ENCODE peak calls at places on chromosomes 3 and 15, in eight cellular contexts. B is fibroblast of lung, Q is heart right ventricle, T is GM12878, E is psoas muscle, N is AG10803, O is colonic mucosa, S is AG04450. D is an unnamed sample.

GRCh38 chr3:8500208-8500961 is 1.2 kb upstream of the LMCD1 start:
- DNase-seq in B (peak; percentile 89), Q (no peak), T (no peak), E (no peak), N (peak; percentile 91), O (no peak), S (peak; percentile 54), D (peak; percentile 62)

GRCh38 chr3:94115482-94115881 is 52.6 kb downstream of the NSUN3 start:
- DNase-seq in B (peak; percentile 45), Q (no peak), T (no peak), E (no peak), N (peak; percentile 32), O (no peak), S (peak; percentile 7), D (peak; percentile 46)

GRCh38 chr3:120092444-120092843 is 1.8 kb downstream of the GSK3B start:
- DNase-seq in B (no peak), Q (no peak), T (no peak), E (no peak), N (no peak), O (no peak), S (no peak), D (no peak)

GRCh38 chr3:111592941-111593340 is 2.2 kb downstream of the ZBED2 start:
- DNase-seq in B (peak; percentile 54), Q (no peak), T (no peak), E (no peak), N (no peak), O (no peak), S (no peak), D (no peak)

GRCh38 chr3:101020616-101021015 is 27.4 kb upstream of the ABI3BP start:
- DNase-seq in B (peak; percentile 9), Q (no peak), T (no peak), E (no peak), N (no peak), O (no peak), S (no peak), D (peak; percentile 23)

GRCh38 chr3:46406786-46407611 is at the start of the genes CCR5AS and CCRL2:
- DNase-seq in B (peak; percentile 37), Q (peak; percentile 33), T (no peak), E (peak; percentile 37), N (peak; percentile 18), O (peak; percentile 91), S (no peak), D (peak; percentile 35)

GRCh38 chr15:57537072-57537471 is 54.6 kb upstream of the MYZAP start:
- DNase-seq in B (peak; percentile 82), Q (no peak), T (no peak), E (peak; percentile 39), N (peak; percentile 92), O (peak; percentile 40), S (no peak), D (peak; percentile 81)

GRCh38 chr3:52225452-52226228 is at the start of gene TLR9:
- DNase-seq in B (no peak), Q (no peak), T (peak; percentile 71), E (peak; percentile 10), N (no peak), O (no peak), S (no peak), D (no peak)

GRCh38 chr15:33425149-33425548 is 114.4 kb downstream of the RYR3 start:
- DNase-seq in B (peak; percentile 50), Q (no peak), T (no peak), E (no peak), N (peak; percentile 27), O (no peak), S (no peak), D (no peak)

GRCh38 chr3:33438284-33438668 is 1.9 kb downstream of the UBP1 start:
- DNase-seq in B (peak; percentile 58), Q (no peak), T (no peak), E (no peak), N (peak; percentile 73), O (no peak), S (no peak), D (peak; percentile 65)

GRCh38 chr15:82186161-82186560 is 76.4 kb downstream of the EFL1 start:
- DNase-seq in B (no peak), Q (no peak), T (no peak), E (no peak), N (no peak), O (no peak), S (no peak), D (no peak)

GRCh38 chr3:184532940-184533732 is 28.4 kb upstream of the EPHB3 start:
- DNase-seq in B (no peak), Q (no peak), T (no peak), E (no peak), N (no peak), O (peak; percentile 9), S (no peak), D (no peak)

GRCh38 chr3:36417237-36417636 is 36.9 kb downstream of the STAC start:
- DNase-seq in B (no peak), Q (no peak), T (no peak), E (no peak), N (no peak), O (no peak), S (no peak), D (no peak)

DNA sequence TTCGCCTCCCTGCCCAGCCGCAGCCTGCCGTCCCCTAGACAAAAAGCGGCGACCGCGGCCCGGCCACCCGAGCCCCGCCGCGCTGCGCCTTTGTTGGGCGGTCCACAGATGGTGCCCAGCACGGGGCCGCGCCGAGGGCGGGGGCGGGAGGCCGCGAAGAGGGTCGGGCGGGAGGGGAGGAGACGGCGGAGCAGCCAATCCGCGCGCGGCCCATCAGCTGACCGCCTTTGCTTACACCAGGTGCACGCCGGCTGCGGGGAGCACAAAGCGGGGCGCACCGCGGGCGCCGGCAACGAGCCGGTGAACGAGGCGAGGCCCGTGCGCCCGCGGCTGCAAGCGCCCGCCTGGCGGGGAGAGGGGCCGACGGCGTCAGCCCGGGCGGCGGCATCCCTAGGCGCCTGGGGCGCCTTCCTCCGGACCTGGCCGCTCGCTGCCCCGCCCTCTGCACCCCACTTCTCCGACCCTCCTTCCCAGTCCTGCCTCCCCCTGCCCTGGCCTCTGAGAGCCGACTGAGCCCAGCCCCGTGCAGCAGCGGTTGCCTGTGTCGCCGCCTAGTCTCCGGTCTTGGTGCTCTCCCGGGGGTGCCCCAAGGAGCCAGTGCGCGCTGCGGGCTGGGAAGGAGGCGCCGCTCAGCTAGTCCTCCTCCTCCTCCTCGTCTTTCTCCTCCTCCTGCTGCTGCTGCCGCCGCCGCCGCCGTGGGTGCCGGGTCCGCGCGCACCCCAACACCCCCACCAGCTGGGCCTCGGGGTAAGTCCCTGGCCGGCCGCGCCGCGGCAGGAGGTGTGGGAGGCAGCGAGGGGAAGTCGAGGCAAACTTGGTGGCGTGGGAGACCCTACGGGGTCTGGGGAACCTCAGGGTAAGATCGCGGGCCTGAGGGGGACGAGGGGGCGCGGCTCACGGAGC is at the start of gene LRRN1:
- DNase-seq in B (peak; percentile 66), Q (peak; percentile 34), T (no peak), E (peak; percentile 69), N (no peak), O (peak; percentile 60), S (no peak), D (peak; percentile 33)
- H3K4me3 ChIP-seq in B (no peak within 1 kb of the TSS), Q (peak within 1 kb of the TSS; percentile 43), T (peak within 1 kb of the TSS; percentile 41), E (peak within 1 kb of the TSS; percentile 82), N (no peak within 1 kb of the TSS), O (peak within 1 kb of the TSS; percentile 43), S (no peak within 1 kb of the TSS), D (peak within 1 kb of the TSS; percentile 48)

DNA sequence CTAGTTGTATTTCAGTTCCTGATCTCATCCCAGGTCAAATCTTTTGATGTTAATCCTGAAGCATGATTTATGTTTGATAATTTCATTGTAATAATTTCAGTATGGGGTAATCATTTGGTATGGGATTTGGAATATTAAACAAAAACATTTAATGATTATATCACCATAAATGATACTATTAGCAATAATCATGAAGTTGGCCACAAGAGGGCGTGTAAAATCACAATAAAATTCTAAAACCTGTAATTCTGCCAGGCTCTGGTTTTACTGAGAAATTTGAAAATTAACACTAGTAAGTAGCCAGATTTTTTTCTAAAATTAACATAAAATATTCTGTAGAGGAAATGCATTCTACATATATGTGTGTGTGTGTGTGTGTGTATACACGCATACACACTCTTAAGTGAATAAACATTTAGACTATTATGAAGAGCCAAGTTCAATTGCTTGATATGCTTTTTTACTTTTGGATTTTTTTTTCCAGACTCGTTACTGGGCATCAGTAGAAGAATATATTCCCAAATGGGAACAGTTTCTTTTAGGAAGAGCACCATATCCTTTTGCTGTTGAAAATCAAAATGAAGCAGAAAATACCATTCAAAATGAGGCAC is 40.5 kb downstream of the FEZF2 start:
- DNase-seq in B (peak; percentile 9), Q (no peak), T (no peak), E (no peak), N (peak; percentile 26), O (no peak), S (no peak), D (peak; percentile 39)
- TF ChIP-seq CTCF in B (peak; percentile 9), Q (peak; percentile 63), T (peak; percentile 51), E (peak; percentile 50), N (peak; percentile 58), O (no peak), S (peak; percentile 56), D (peak; percentile 47)

GRCh38 chr3:125042725-125043406 is 12.9 kb downstream of the HEG1 start:
- DNase-seq in B (peak; percentile 56), Q (peak; percentile 71), T (no peak), E (peak; percentile 53), N (peak; percentile 53), O (no peak), S (no peak), D (peak; percentile 59)
- H3K4me3 ChIP-seq in B (peak overlapping the region; percentile 28), Q (no peak overlapping the region), T (no peak overlapping the region), E (peak overlapping the region; percentile 49), N (peak overlapping the region; percentile 33), O (no peak overlapping the region), S (peak overlapping the region; percentile 34), D (no peak overlapping the region)

GRCh38 chr3:104696470-104696869 is 670.2 kb upstream of the ALCAM start:
- DNase-seq in B (no peak), Q (no peak), T (no peak), E (no peak), N (no peak), O (no peak), S (no peak), D (no peak)
- TF ChIP-seq CTCF in B (no peak), Q (no peak), T (no peak), E (no peak), N (no peak), O (no peak), S (no peak), D (no peak)

GRCh38 chr3:177598110-177598833 is 401.0 kb upstream of the TBL1XR1 start:
- DNase-seq in B (peak; percentile 76), Q (no peak), T (no peak), E (no peak), N (peak; percentile 57), O (no peak), S (no peak), D (peak; percentile 45)
- H3K4me3 ChIP-seq in B (no peak overlapping the region), Q (no peak overlapping the region), T (no peak overlapping the region), E (no peak overlapping the region), N (no peak overlapping the region), O (no peak overlapping the region), S (no peak overlapping the region), D (no peak overlapping the region)

GRCh38 chr15:92048739-92049138 is 195.2 kb downstream of the SLCO3A1 start:
- DNase-seq in B (no peak), Q (no peak), T (no peak), E (no peak), N (no peak), O (no peak), S (no peak), D (no peak)
- TF ChIP-seq CTCF in B (no peak), Q (no peak), T (no peak), E (no peak), N (no peak), O (no peak), S (no peak), D (no peak)

GRCh38 chr3:194333212-194333980 is 17.7 kb downstream of the CPN2 start:
- DNase-seq in B (peak; percentile 78), Q (peak; percentile 90), T (no peak), E (peak; percentile 85), N (peak; percentile 41), O (peak; percentile 93), S (no peak), D (peak; percentile 86)
- H3K4me3 ChIP-seq in B (peak overlapping the region; percentile 47), Q (peak overlapping the region; percentile 36), T (peak overlapping the region; percentile 49), E (peak overlapping the region; percentile 65), N (peak overlapping the region; percentile 69), O (peak overlapping the region; percentile 38), S (peak overlapping the region; percentile 67), D (peak overlapping the region; percentile 46)

D was measured in astrocyte of the spinal cord.